ENCODE peak calls at places on chromosomes 16 and 17, in six cellular contexts. D, R, G, W, B and Q are unnamed samples.

GRCh38 chr17:43768382-43768781 is 9.8 kb upstream of the SOST start:
- DNase-seq in R (no peak), B (no peak), G (no peak), D (no peak), W (no peak), Q (no peak)

GRCh38 chr17:61245706-61246135 is 153.9 kb upstream of the TBX2 start:
- DNase-seq in R (no peak), W (no peak), B (no peak), G (no peak), D (no peak), Q (no peak)

GRCh38 chr16:566475-567361 is at the start of gene NHLRC4:
- DNase-seq in B (peak), G (peak), D (no peak), R (peak), W (peak), Q (peak)

GRCh38 chr16:88856122-88856827 is 472 bp downstream of the GALNS start:
- DNase-seq in W (peak), B (peak), R (peak), G (peak), D (peak), Q (peak)

GRCh38 chr17:38719284-38719942 is 10.7 kb upstream of the CISD3 start:
- DNase-seq in D (no peak), G (no peak), B (no peak), W (peak), R (no peak), Q (no peak)

GRCh38 chr16:29641561-29641960 is 21.5 kb upstream of the SPN start:
- DNase-seq in W (no peak), B (no peak), D (no peak), G (no peak), R (peak), Q (peak)

GRCh38 chr16:80846275-80847013 is 42.0 kb upstream of the CDYL2 start:
- DNase-seq in R (no peak), G (no peak), W (no peak), B (no peak), D (no peak), Q (no peak)

GRCh38 chr17:79985361-79985760 is 50.3 kb downstream of the TBC1D16 start:
- DNase-seq in B (no peak), D (peak), G (no peak), R (no peak), W (no peak), Q (no peak)

GRCh38 chr16:11114366-11115164 is 141.4 kb downstream of the SOCS1 start:
- DNase-seq in R (no peak), G (no peak), W (no peak), D (no peak), B (no peak), Q (peak)

GRCh38 chr17:14268264-14268663 is 31.6 kb upstream of the CDRT15 start:
- DNase-seq in R (no peak), G (no peak), B (no peak), W (no peak), D (no peak), Q (no peak)

GRCh38 chr17:57456622-57457021 is 200.3 kb downstream of the MSI2 start:
- DNase-seq in G (no peak), B (no peak), D (no peak), R (no peak), W (no peak), Q (no peak)

GRCh38 chr17:39738568-39738901 is 797 bp downstream of the GRB7 start:
- DNase-seq in D (peak), G (peak), B (no peak), R (peak), W (peak), Q (peak)

GRCh38 chr16:57988929-57989328 is 11.5 kb downstream of the ZNF319 start:
- DNase-seq in W (no peak), R (no peak), B (no peak), G (no peak), D (peak), Q (no peak)

GRCh38 chr16:72311426-72311825 is 139.5 kb upstream of the PMFBP1 start:
- DNase-seq in W (no peak), G (no peak), B (no peak), R (no peak), D (no peak), Q (no peak)

GRCh38 chr16:1960665-1961630 is 1.6 kb downstream of the NDUFB10 start:
- DNase-seq in R (peak), B (no peak), W (peak), G (no peak), D (no peak), Q (peak)

GRCh38 chr16:57735755-57736418 is at the start of gene KATNB1:
- DNase-seq in R (no peak), B (peak), D (peak), W (no peak), G (no peak), Q (no peak)

GRCh38 chr17:52648995-52649394 is 490.5 kb upstream of the CA10 start:
- DNase-seq in B (peak), G (no peak), R (no peak), W (no peak), D (no peak), Q (no peak)

GRCh38 chr17:30922235-30922993 is 669 bp downstream of the ADAP2 start:
- DNase-seq in R (no peak), G (no peak), W (peak), B (peak), D (peak), Q (no peak)

GRCh38 chr16:1335211-1335971 is 1.9 kb downstream of the BAIAP3 start:
- DNase-seq in R (no peak), B (no peak), W (no peak), D (no peak), G (no peak), Q (no peak)

GRCh38 chr16:89104930-89105571 is 11.4 kb downstream of the ACSF3 start:
- DNase-seq in R (no peak), B (no peak), W (no peak), G (no peak), D (peak), Q (no peak)

GRCh38 chr17:11671151-11671550 is 72.9 kb downstream of the DNAH9 start:
- DNase-seq in G (no peak), R (no peak), B (no peak), D (no peak), W (no peak), Q (no peak)

GRCh38 chr17:21007646-21008045 is 35.2 kb downstream of the USP22 start:
- DNase-seq in B (no peak), R (no peak), D (peak), W (no peak), G (no peak), Q (no peak)

GRCh38 chr16:48499822-48500440 is 110.0 kb downstream of the N4BP1 start:
- DNase-seq in W (no peak), D (no peak), B (no peak), R (no peak), G (no peak), Q (no peak)

GRCh38 chr16:69166221-69166833 is 20.6 kb upstream of the SNTB2 start:
- DNase-seq in D (no peak), W (no peak), R (no peak), G (no peak), B (peak), Q (peak)

GRCh38 chr16:84699147-84699711 is 571 bp upstream of the USP10 start:
- DNase-seq in R (peak), W (no peak), B (no peak), D (no peak), G (no peak), Q (no peak)
- H3K27ac ChIP-seq in R (peak), W (no peak), B (peak), D (no peak), G (peak), Q (peak)

GRCh38 chr17:77271421-77271820 is 130.7 kb downstream of the SEC14L1 start:
- DNase-seq in R (no peak), D (no peak), B (no peak), W (no peak), G (no peak), Q (no peak)
- H3K27ac ChIP-seq in R (no peak), D (no peak), B (no peak), W (no peak), G (no peak), Q (no peak)

GRCh38 chr17:7497636-7498035 is 13.5 kb downstream of the POLR2A start:
- DNase-seq in B (no peak), G (no peak), R (no peak), D (no peak), W (no peak), Q (no peak)
- H3K27ac ChIP-seq in B (no peak), G (no peak), R (no peak), D (no peak), W (no peak), Q (no peak)

DNA sequence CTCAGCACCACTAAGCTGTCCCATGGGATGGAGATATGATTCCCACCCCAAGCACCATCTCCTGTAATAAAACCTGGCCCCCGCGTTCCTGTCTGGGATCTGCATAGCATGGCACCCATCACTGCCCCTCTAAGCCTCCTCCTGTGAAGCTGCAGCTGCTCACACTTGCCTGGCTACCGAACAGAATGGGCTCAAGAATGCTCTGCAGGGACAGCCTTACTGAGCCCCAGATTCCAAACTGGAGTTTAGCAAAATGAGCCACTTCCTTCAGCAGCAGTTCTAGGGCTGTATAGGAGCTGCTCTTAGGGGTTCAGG is 256.1 kb downstream of the CPPED1 start:
- DNase-seq in B (no peak), D (no peak), R (no peak), G (no peak), W (no peak), Q (no peak)
- H3K27ac ChIP-seq in B (no peak), D (no peak), R (no peak), G (no peak), W (no peak), Q (no peak)

GRCh38 chr17:75086496-75087181 is 1.1 kb upstream of the SLC16A5 start:
- DNase-seq in R (no peak), D (no peak), G (no peak), B (no peak), W (no peak), Q (no peak)
- H3K27ac ChIP-seq in R (no peak), D (no peak), G (no peak), B (no peak), W (no peak), Q (no peak)

GRCh38 chr17:77308768-77309726 is 168.3 kb downstream of the SEC14L1 start:
- DNase-seq in G (no peak), D (peak), W (no peak), R (no peak), B (no peak), Q (no peak)
- H3K27ac ChIP-seq in G (no peak), D (no peak), W (no peak), R (no peak), B (no peak), Q (no peak)

DNA sequence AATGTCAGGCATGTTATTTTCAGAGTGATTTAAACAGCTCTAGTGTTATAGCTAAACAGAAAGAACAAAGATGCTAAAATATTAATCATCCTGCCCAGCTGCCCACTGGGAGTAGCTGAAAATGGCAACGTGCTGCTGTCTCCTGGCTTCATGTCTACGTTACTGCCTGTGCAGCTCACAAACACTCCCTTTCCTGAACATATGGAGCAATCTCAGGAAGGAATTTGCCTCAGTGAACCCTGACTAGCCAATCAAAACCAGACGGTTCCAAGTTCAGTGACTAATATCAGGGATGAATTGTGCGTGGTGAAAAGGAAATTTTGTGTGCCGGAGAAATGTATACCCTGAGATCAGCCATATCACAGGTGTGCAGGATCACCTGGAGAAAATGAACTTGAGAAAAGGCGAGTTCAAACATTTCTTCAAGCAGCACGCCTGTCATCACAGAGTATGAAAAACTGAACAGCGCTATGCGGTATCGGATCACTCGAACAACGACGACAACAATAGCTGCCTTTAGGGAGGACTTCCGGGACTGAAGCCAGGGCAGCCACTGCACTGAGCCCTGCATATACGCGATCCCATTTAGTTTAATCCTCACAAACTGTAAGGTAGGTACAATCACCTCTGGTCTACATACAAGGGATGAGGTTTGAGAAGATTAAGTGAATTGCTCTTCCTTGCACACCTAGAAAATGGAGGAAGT is 110.3 kb downstream of the STX8 start:
- DNase-seq in B (peak), D (no peak), G (no peak), W (no peak), R (no peak), Q (no peak)
- H3K27ac ChIP-seq in B (no peak), D (no peak), G (no peak), W (no peak), R (no peak), Q (no peak)

GRCh38 chr16:20906871-20907255 is 6.3 kb downstream of the LYRM1 start:
- DNase-seq in R (no peak), B (no peak), G (no peak), D (no peak), W (no peak), Q (no peak)

GRCh38 chr16:20906225-20906870 is 5.8 kb downstream of the LYRM1 start:
- DNase-seq in G (no peak), D (no peak), B (no peak), R (no peak), W (no peak), Q (no peak)

GRCh38 chr16:20911361-20911760 is 10.8 kb downstream of the LYRM1 start:
- DNase-seq in B (no peak), W (no peak), R (no peak), D (no peak), G (no peak), Q (no peak)

GRCh38 chr16:20915733-20916132 is 15.2 kb downstream of the LYRM1 start:
- DNase-seq in W (no peak), G (no peak), R (no peak), B (no peak), D (no peak), Q (no peak)

DNA sequence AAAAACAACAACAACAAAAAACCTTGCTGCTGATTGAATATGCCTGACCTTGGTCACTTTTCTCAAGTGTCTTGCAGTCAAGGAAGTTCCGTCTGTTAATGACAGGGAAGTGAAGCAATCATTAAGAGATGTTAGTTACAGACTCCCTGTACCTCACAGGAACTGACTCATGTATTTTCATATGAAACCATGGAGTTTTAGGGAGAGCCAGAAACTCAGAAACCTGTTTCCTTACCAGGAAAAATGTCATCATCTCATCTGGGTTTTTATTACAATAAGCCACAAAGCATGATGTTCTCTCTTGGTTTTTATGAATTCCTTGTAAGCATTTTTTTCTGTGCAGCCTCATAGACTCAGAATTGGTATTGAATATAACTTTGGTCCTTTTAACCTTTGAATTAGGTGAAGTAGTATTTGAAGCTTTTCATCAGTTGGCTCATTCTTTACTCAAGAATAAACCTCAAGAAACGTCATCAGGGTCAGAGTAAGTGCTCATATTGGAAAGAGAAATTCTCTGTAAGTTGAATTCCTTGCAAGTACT is 10.3 kb downstream of the LYRM1 start:
- DNase-seq in B (no peak), D (no peak), G (no peak), W (no peak), R (no peak), Q (no peak)
- H3K27ac ChIP-seq in B (no peak), D (peak), G (no peak), W (no peak), R (no peak), Q (no peak)

GRCh38 chr17:8020251-8020650 is 17.8 kb downstream of the GUCY2D start:
- DNase-seq in D (peak), R (no peak), B (no peak), W (no peak), G (no peak), Q (no peak)

GRCh38 chr17:8019665-8020064 is 17.2 kb downstream of the GUCY2D start:
- DNase-seq in D (peak), B (no peak), G (no peak), R (no peak), W (no peak), Q (no peak)

GRCh38 chr17:8019161-8019560 is 16.7 kb downstream of the GUCY2D start:
- DNase-seq in W (peak), D (peak), R (no peak), G (no peak), B (no peak), Q (no peak)

GRCh38 chr17:8016632-8017424 is 14.4 kb downstream of the GUCY2D start:
- DNase-seq in W (peak), B (peak), D (peak), G (no peak), R (peak), Q (peak)

DNA sequence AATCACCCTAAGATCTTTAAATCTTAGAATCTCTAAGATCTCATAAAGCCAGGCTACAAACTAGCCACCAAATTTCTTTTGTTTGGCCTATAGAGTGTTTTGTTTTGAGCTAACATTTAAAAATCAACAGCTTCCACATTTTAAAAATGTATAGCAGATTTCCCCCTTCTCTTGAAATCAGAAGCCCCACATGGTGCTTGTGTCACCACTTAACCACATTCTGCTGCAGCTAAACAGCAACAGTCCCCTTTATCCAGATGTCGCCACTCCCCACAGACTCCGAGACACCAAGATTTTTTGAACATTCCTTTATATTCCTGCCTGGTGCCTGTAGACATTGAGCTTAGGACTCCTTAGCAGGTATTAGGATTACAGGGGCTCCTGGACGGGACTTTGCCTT is 16.0 kb downstream of the GUCY2D start:
- DNase-seq in D (no peak), B (no peak), W (no peak), G (no peak), R (no peak), Q (no peak)
- H3K27ac ChIP-seq in D (no peak), B (no peak), W (no peak), G (no peak), R (no peak), Q (no peak)

GRCh38 chr17:81720267-81721071 is 8.4 kb downstream of the SLC25A10 start:
- DNase-seq in D (no peak), G (no peak), W (no peak), R (no peak), B (no peak), Q (no peak)
- H3K27ac ChIP-seq in D (no peak), G (no peak), W (peak), R (no peak), B (peak), Q (no peak)